ENCODE peak calls at places on chromosomes 2 and 18, in six cellular contexts. One of them, this sample, is unnamed. For H3K27me3, the result is how much of the 10 kb centered on the place peaks cover.

GRCh38 chr2:222518570-222519381 is 94.4 kb downstream of the SGPP2 start:
- DNase-seq in fibroblast of lung: peak
- DNase-seq in tibial nerve: no peak
- DNase-seq in astrocyte: peak
- DNase-seq in mesenchymal stem cell: no peak
- DNase-seq in uterus: no peak
- DNase-seq in this sample: no peak

GRCh38 chr18:62331581-62332436 is 6.7 kb downstream of the TNFRSF11A start:
- DNase-seq in fibroblast of lung: peak
- DNase-seq in tibial nerve: peak
- DNase-seq in astrocyte: peak
- DNase-seq in mesenchymal stem cell: peak
- DNase-seq in uterus: no peak
- DNase-seq in this sample: no peak

GRCh38 chr2:130729311-130730299 is 735 bp downstream of the GPR148 start:
- DNase-seq in fibroblast of lung: no peak
- DNase-seq in tibial nerve: no peak
- DNase-seq in astrocyte: no peak
- DNase-seq in mesenchymal stem cell: no peak
- DNase-seq in uterus: no peak
- DNase-seq in this sample: no peak

GRCh38 chr2:29281585-29281984 is 166.4 kb downstream of the CLIP4 start:
- DNase-seq in fibroblast of lung: peak
- DNase-seq in tibial nerve: no peak
- DNase-seq in astrocyte: peak
- DNase-seq in mesenchymal stem cell: no peak
- DNase-seq in uterus: peak
- DNase-seq in this sample: no peak

GRCh38 chr2:240614391-240614790 is 10.9 kb upstream of the GPR35 start:
- DNase-seq in fibroblast of lung: no peak
- DNase-seq in tibial nerve: peak
- DNase-seq in astrocyte: no peak
- DNase-seq in mesenchymal stem cell: no peak
- DNase-seq in uterus: no peak
- DNase-seq in this sample: no peak

GRCh38 chr2:137729305-137729704 is 235.0 kb upstream of the HNMT start:
- DNase-seq in fibroblast of lung: no peak
- DNase-seq in tibial nerve: no peak
- DNase-seq in astrocyte: no peak
- DNase-seq in mesenchymal stem cell: no peak
- DNase-seq in uterus: no peak
- DNase-seq in this sample: no peak

GRCh38 chr18:55732227-55733106 is 144.5 kb upstream of the TCF4 start:
- DNase-seq in fibroblast of lung: peak
- DNase-seq in tibial nerve: no peak
- DNase-seq in astrocyte: peak
- DNase-seq in mesenchymal stem cell: peak
- DNase-seq in uterus: no peak
- DNase-seq in this sample: no peak

GRCh38 chr18:21093133-21093532 is 18.5 kb downstream of the ROCK1 start:
- DNase-seq in fibroblast of lung: no peak
- DNase-seq in tibial nerve: no peak
- DNase-seq in astrocyte: no peak
- DNase-seq in mesenchymal stem cell: no peak
- DNase-seq in uterus: no peak
- DNase-seq in this sample: no peak

GRCh38 chr2:10159486-10160160 is 37.1 kb downstream of the RRM2 start:
- DNase-seq in fibroblast of lung: no peak
- DNase-seq in tibial nerve: no peak
- DNase-seq in astrocyte: no peak
- DNase-seq in mesenchymal stem cell: no peak
- DNase-seq in uterus: no peak
- DNase-seq in this sample: no peak

GRCh38 chr2:69278366-69278765 is 108.7 kb downstream of the GFPT1 start:
- DNase-seq in fibroblast of lung: peak
- DNase-seq in tibial nerve: no peak
- DNase-seq in astrocyte: no peak
- DNase-seq in mesenchymal stem cell: peak
- DNase-seq in uterus: no peak
- DNase-seq in this sample: no peak

GRCh38 chr2:23480991-23481797 is 96.2 kb downstream of the KLHL29 start:
- DNase-seq in fibroblast of lung: peak
- DNase-seq in tibial nerve: no peak
- DNase-seq in astrocyte: peak
- DNase-seq in mesenchymal stem cell: peak
- DNase-seq in uterus: peak
- DNase-seq in this sample: no peak

GRCh38 chr2:164599954-164600589 is 21.2 kb downstream of the GRB14 start:
- DNase-seq in fibroblast of lung: peak
- DNase-seq in tibial nerve: no peak
- DNase-seq in astrocyte: peak
- DNase-seq in mesenchymal stem cell: peak
- DNase-seq in uterus: no peak
- DNase-seq in this sample: no peak

GRCh38 chr2:100106460-100106859 is 35.9 kb downstream of the AFF3 start:
- DNase-seq in fibroblast of lung: peak
- DNase-seq in tibial nerve: no peak
- DNase-seq in astrocyte: no peak
- DNase-seq in mesenchymal stem cell: peak
- DNase-seq in uterus: peak
- DNase-seq in this sample: no peak

GRCh38 chr2:7026740-7027139 is 109.5 kb downstream of the RNF144A start:
- DNase-seq in fibroblast of lung: no peak
- DNase-seq in tibial nerve: no peak
- DNase-seq in astrocyte: no peak
- DNase-seq in mesenchymal stem cell: peak
- DNase-seq in uterus: peak
- DNase-seq in this sample: no peak

GRCh38 chr18:9101730-9102390 is 639 bp upstream of the NDUFV2 start:
- DNase-seq in fibroblast of lung: peak
- DNase-seq in tibial nerve: no peak
- DNase-seq in astrocyte: peak
- DNase-seq in mesenchymal stem cell: peak
- DNase-seq in uterus: no peak
- DNase-seq in this sample: no peak

GRCh38 chr2:203873921-203874631 is 6.5 kb downstream of the CTLA4 start:
- DNase-seq in fibroblast of lung: no peak
- DNase-seq in tibial nerve: no peak
- DNase-seq in astrocyte: no peak
- DNase-seq in mesenchymal stem cell: no peak
- DNase-seq in uterus: no peak
- DNase-seq in this sample: no peak

GRCh38 chr2:203594541-203594940 is 59.4 kb upstream of the RAPH1 start:
- DNase-seq in fibroblast of lung: peak
- DNase-seq in tibial nerve: no peak
- DNase-seq in astrocyte: peak
- DNase-seq in mesenchymal stem cell: peak
- DNase-seq in uterus: no peak
- DNase-seq in this sample: no peak

GRCh38 chr2:40097691-40098376 is 318.8 kb upstream of the THUMPD2 start:
- DNase-seq in fibroblast of lung: peak
- DNase-seq in tibial nerve: no peak
- DNase-seq in astrocyte: peak
- DNase-seq in mesenchymal stem cell: peak
- DNase-seq in uterus: no peak
- DNase-seq in this sample: no peak

GRCh38 chr2:221969087-221969829 is 329.5 kb downstream of the PAX3 start:
- DNase-seq in fibroblast of lung: peak
- DNase-seq in tibial nerve: no peak
- DNase-seq in astrocyte: peak
- DNase-seq in mesenchymal stem cell: peak
- DNase-seq in uterus: no peak
- DNase-seq in this sample: no peak

GRCh38 chr2:11533278-11534077 is at the start of gene GREB1:
- DNase-seq in fibroblast of lung: peak
- DNase-seq in tibial nerve: no peak
- DNase-seq in astrocyte: no peak
- DNase-seq in mesenchymal stem cell: peak
- DNase-seq in uterus: no peak
- DNase-seq in this sample: no peak

GRCh38 chr2:535222-535621 is 142.0 kb downstream of the TMEM18 start:
- DNase-seq in fibroblast of lung: no peak
- DNase-seq in tibial nerve: no peak
- DNase-seq in astrocyte: no peak
- DNase-seq in mesenchymal stem cell: no peak
- DNase-seq in uterus: no peak
- DNase-seq in this sample: no peak

DNA sequence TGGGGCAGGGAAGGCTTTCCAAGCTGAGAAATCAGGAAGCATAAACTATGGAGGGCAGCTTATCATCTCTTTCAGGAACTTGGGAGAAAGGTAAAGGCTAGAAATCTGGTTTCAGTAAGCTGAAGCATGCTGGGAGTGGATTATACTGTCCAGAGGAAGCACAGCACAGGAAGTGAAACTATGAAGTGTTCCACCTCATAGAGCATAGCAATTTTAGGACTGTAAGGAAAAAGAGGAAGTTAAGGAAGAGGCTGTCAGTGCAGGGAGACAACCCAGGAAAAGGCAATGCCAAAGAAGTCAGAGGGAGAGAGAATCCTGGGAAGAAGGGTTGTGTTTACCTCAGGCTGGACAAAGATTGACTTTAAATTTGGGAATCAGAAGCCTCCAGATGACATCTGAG is 51.9 kb downstream of the EFEMP1 start:
- DNase-seq in fibroblast of lung: no peak
- DNase-seq in tibial nerve: no peak
- DNase-seq in astrocyte: no peak
- DNase-seq in mesenchymal stem cell: no peak
- DNase-seq in uterus: no peak
- DNase-seq in this sample: no peak
- H3K27ac ChIP-seq in fibroblast of lung: no peak
- H3K27ac ChIP-seq in tibial nerve: no peak
- H3K27ac ChIP-seq in astrocyte: no peak
- H3K27ac ChIP-seq in mesenchymal stem cell: no peak
- H3K27ac ChIP-seq in uterus: no peak
- H3K27ac ChIP-seq in this sample: no peak

DNA sequence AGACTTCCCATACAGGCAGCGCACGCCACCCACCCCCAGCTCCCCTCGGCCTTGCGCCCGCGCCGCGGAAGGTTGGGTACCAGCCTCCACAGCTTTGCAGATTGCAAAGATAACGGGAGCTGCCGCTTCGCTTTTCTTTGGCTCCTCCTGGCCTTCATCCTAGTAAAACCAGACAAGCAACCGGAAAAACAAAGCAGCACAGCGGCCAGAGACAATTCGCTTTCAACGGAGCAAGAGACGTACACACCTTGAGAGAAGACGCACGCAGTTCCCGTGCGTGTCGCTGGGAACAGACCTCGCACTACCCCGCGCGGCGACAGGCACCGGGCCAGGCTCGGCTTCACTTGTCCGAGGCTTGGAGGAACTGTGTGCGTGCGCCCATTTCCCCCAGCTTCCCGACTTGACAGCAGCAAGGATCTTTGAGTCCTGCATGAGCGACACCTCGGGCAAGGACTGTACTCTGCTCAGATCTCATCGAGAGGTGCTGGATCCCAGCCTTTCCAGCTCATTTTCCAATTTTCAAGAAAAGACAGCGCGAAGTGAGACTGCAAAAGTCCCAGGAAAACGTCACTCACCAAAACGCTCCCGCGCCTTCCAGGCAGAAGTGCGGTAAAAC is 964 bp downstream of the ZBTB7C start:
- DNase-seq in fibroblast of lung: peak
- DNase-seq in tibial nerve: peak
- DNase-seq in astrocyte: no peak
- DNase-seq in mesenchymal stem cell: peak
- DNase-seq in uterus: no peak
- DNase-seq in this sample: no peak
- H3K27me3 ChIP-seq in fibroblast of lung: under half
- H3K27me3 ChIP-seq in tibial nerve: under half
- H3K27me3 ChIP-seq in astrocyte: under half
- H3K27me3 ChIP-seq in mesenchymal stem cell: half or more
- H3K27me3 ChIP-seq in uterus: under half
- H3K27me3 ChIP-seq in this sample: half or more

GRCh38 chr2:78427170-78427569 is 598.3 kb upstream of the REG3G start:
- DNase-seq in fibroblast of lung: no peak
- DNase-seq in tibial nerve: no peak
- DNase-seq in astrocyte: no peak
- DNase-seq in mesenchymal stem cell: no peak
- DNase-seq in uterus: no peak
- DNase-seq in this sample: no peak
- H3K27ac ChIP-seq in fibroblast of lung: no peak
- H3K27ac ChIP-seq in tibial nerve: no peak
- H3K27ac ChIP-seq in astrocyte: no peak
- H3K27ac ChIP-seq in mesenchymal stem cell: no peak
- H3K27ac ChIP-seq in uterus: no peak
- H3K27ac ChIP-seq in this sample: no peak

GRCh38 chr2:104856973-104857261 is 3.0 kb downstream of the POU3F3 start:
- DNase-seq in fibroblast of lung: no peak
- DNase-seq in tibial nerve: no peak
- DNase-seq in astrocyte: no peak
- DNase-seq in mesenchymal stem cell: no peak
- DNase-seq in uterus: no peak
- DNase-seq in this sample: no peak
- H3K27me3 ChIP-seq in fibroblast of lung: under half
- H3K27me3 ChIP-seq in tibial nerve: half or more
- H3K27me3 ChIP-seq in astrocyte: under half
- H3K27me3 ChIP-seq in mesenchymal stem cell: half or more
- H3K27me3 ChIP-seq in uterus: half or more
- H3K27me3 ChIP-seq in this sample: half or more

DNA sequence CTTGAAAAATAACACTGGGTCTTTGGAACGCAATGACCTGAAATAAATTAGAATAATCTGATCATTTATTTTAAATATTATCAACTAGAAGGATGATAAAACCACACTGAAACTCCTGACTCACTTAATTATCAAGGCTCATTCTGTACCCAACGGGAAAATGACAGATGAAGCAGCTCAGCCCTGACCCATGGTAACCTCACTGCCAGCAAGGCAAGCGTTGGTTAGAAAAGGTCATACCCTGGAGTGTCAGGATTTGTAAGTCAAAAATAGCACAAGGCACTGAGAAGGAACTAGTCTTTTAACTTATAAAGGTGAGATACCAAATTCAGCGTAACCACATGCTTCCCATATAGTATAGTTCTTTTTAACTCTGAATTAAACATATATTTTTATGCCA is 277.5 kb downstream of the ETAA1 start:
- DNase-seq in fibroblast of lung: no peak
- DNase-seq in tibial nerve: no peak
- DNase-seq in astrocyte: no peak
- DNase-seq in mesenchymal stem cell: no peak
- DNase-seq in uterus: no peak
- DNase-seq in this sample: no peak
- H3K27ac ChIP-seq in fibroblast of lung: no peak
- H3K27ac ChIP-seq in tibial nerve: no peak
- H3K27ac ChIP-seq in astrocyte: no peak
- H3K27ac ChIP-seq in mesenchymal stem cell: no peak
- H3K27ac ChIP-seq in uterus: no peak
- H3K27ac ChIP-seq in this sample: no peak

GRCh38 chr2:112777036-112777435 is 7.3 kb downstream of the IL1A start:
- DNase-seq in fibroblast of lung: no peak
- DNase-seq in tibial nerve: no peak
- DNase-seq in astrocyte: no peak
- DNase-seq in mesenchymal stem cell: no peak
- DNase-seq in uterus: no peak
- DNase-seq in this sample: no peak
- H3K27me3 ChIP-seq in fibroblast of lung: under half
- H3K27me3 ChIP-seq in tibial nerve: under half
- H3K27me3 ChIP-seq in astrocyte: under half
- H3K27me3 ChIP-seq in mesenchymal stem cell: under half
- H3K27me3 ChIP-seq in uterus: under half
- H3K27me3 ChIP-seq in this sample: under half

This sample was measured in CD4-positive, alpha-beta T cell.